ENCODE peak calls at places on chromosome 10, in five cellular contexts. H, Q, P, D and L are unnamed samples.
A peak's percentile ranks its signal among the peaks of the same experiment; 100 is the strongest.

GRCh38 chr10:10794056-10794455 is 223.6 kb upstream of the CELF2 start:
- DNase-seq in H (no peak), Q (no peak), P (no peak), D (no peak), L (no peak)

GRCh38 chr10:59668081-59668480 is 41.6 kb downstream of the SLC16A9 start:
- DNase-seq in D (no peak), Q (no peak), H (no peak), P (peak; percentile 47), L (peak; percentile 16)

GRCh38 chr10:58954163-58954562 is 222.3 kb upstream of the PHYHIPL start:
- DNase-seq in H (no peak), P (no peak), D (no peak), Q (no peak), L (no peak)

GRCh38 chr10:88409236-88409635 is 173.9 kb downstream of the RNLS start:
- DNase-seq in P (no peak), H (no peak), D (peak; percentile 44), Q (no peak), L (no peak)

GRCh38 chr10:127117125-127117524 is 79.3 kb downstream of the INSYN2A start:
- DNase-seq in D (peak; percentile 61), P (peak; percentile 49), H (peak; percentile 69), Q (peak; percentile 57), L (peak; percentile 14)

GRCh38 chr10:68364101-68364886 is 31.6 kb upstream of the PBLD start:
- DNase-seq in H (no peak), P (peak; percentile 61), Q (no peak), D (no peak), L (no peak)

GRCh38 chr10:99598011-99598410 is 22.2 kb downstream of the SLC25A28 start:
- DNase-seq in P (no peak), D (no peak), Q (no peak), H (no peak), L (no peak)

GRCh38 chr10:100670828-100671479 is 74.4 kb upstream of the PAX2 start:
- DNase-seq in Q (peak; percentile 51), P (no peak), D (no peak), H (no peak), L (no peak)

GRCh38 chr10:121683803-121684202 is 85.6 kb upstream of the FGFR2 start:
- DNase-seq in D (no peak), H (no peak), P (no peak), Q (peak; percentile 34), L (no peak)

GRCh38 chr10:30562787-30563186 is 66.8 kb downstream of the LYZL2 start:
- DNase-seq in D (peak; percentile 14), Q (no peak), H (no peak), P (no peak), L (no peak)

GRCh38 chr10:89090760-89091455 is 100.3 kb downstream of the FAS start:
- DNase-seq in D (peak; percentile 45), H (peak; percentile 53), P (peak; percentile 84), Q (peak; percentile 19), L (no peak)

GRCh38 chr10:3282341-3282740 is 109.8 kb upstream of the PITRM1 start:
- DNase-seq in H (no peak), Q (no peak), D (no peak), P (no peak), L (no peak)

GRCh38 chr10:95837783-95838182 is 70.0 kb upstream of the CC2D2B start:
- DNase-seq in H (no peak), Q (no peak), P (no peak), D (no peak), L (no peak)

GRCh38 chr10:95837368-95837776 is 70.4 kb upstream of the CC2D2B start:
- DNase-seq in P (no peak), D (no peak), Q (no peak), H (no peak), L (no peak)

GRCh38 chr10:95835911-95836310 is 71.9 kb upstream of the CC2D2B start:
- DNase-seq in Q (no peak), P (no peak), D (no peak), H (no peak), L (no peak)

GRCh38 chr10:95835149-95835860 is 72.5 kb upstream of the CC2D2B start:
- DNase-seq in P (peak; percentile 16), Q (no peak), D (no peak), H (no peak), L (no peak)

DNA sequence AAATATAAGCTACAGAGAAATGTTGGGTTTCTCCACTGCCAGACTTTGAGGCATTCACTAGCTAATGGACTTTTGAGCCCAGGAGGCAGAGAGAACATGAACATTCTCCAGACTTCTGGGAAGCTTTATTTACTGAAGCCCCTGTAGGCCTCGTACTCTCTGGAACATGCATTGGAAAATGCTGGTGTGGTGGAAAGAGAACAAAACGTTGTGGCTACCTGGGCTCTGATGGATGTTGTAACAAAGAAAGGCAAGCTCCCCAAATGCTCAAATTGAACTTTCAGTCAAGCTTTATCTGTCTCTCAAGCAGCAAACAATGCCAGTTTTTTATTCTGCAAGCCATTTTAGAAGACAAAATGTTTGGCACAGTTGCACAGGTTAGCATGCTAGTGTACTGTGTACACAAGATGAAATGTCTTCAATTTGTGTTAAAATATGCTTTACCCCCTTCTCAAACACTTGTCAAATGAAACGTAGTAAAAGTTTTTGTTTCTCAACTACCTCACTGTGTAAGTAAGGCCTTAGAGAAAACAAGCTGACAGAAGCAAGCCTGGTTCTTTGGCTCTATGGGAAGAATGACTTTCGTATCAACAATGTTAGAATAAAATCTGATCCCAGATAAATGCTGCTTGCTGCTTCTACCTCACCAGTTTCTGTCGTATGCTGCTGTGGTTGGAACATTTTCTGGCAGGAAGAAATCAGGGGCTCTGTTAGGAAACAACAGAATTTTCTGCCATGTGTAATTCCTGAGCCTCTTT is 71.0 kb upstream of the CC2D2B start:
- DNase-seq in D (no peak), H (no peak), Q (no peak), P (no peak), L (no peak)
- H3K4me3 ChIP-seq in D (no peak overlapping the region), H (no peak overlapping the region), Q (no peak overlapping the region), P (no peak overlapping the region), L (no peak overlapping the region)

GRCh38 chr10:104795411-104795810 is 154.3 kb downstream of the SORCS3 start:
- DNase-seq in H (no peak), P (no peak), D (no peak), Q (no peak), L (no peak)

GRCh38 chr10:104796817-104797216 is 155.7 kb downstream of the SORCS3 start:
- DNase-seq in H (no peak), P (no peak), Q (no peak), D (no peak), L (no peak)

DNA sequence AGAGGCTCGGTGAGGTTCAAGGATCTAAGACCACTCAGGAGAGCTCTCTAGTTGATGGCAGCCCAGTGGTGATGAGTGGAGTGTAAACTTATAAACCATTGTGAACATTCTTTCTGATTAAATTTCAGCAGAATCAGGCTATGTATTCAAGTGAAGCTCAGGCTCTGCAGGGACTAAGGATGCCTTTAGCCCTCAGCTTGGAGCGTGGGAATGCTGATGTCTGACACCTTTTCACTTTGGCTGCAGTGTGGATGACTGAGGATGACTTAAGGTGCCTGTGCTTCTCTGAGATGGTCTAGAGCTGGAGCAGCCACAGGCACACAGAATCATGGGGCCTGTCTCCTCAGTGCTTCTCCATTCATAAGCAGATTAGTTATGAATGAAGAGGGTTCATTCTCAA is 150.4 kb downstream of the SORCS3 start:
- DNase-seq in H (no peak), Q (no peak), P (no peak), D (no peak), L (no peak)
- H3K4me3 ChIP-seq in H (no peak overlapping the region), Q (no peak overlapping the region), P (no peak overlapping the region), D (no peak overlapping the region), L (no peak overlapping the region)

DNA sequence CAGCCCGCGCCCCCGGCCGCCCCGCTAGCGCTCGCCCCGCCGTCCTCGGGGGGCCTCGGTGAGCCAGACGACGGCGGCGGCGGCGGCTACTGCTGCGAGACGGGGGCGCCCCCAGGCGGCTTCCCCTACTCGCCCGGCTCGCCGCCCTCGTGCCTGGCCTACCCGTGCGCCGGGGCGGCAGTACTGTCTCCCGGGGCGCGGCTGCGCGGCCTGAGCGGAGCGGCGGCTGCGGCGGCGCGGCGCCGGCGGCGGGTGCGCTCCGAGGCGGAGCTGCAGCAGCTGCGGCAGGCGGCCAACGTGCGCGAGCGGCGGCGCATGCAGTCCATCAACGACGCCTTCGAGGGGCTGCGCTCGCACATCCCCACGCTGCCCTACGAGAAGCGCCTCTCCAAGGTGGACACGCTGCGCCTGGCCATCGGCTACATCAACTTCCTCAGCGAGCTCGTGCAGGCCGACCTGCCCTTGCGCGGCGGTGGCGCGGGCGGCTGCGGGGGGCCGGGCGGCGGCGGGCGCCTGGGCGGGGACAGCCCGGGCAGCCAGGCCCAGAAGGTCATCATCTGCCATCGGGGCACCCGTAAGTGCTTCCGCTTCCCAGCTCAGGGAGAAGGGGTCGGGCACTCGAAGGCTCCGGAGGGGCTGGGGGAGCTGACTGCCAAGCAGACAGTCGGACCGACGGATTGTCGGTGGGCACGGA is 776 bp downstream of the PTF1A start:
- DNase-seq in D (no peak), H (no peak), P (no peak), Q (no peak), L (no peak)
- H3K4me3 ChIP-seq in D (no peak overlapping the region), H (no peak overlapping the region), P (no peak overlapping the region), Q (no peak overlapping the region), L (no peak overlapping the region)

GRCh38 chr10:47383254-47384147 is 592 bp downstream of the ZNF488 start:
- DNase-seq in P (no peak), D (no peak), Q (no peak), H (no peak), L (no peak)
- H3K4me3 ChIP-seq in P (peak overlapping the region; percentile 71), D (peak overlapping the region; percentile 65), Q (peak overlapping the region; percentile 56), H (peak overlapping the region; percentile 66), L (peak overlapping the region; percentile 84)